ENCODE peak calls at places on chromosome 1, in five cellular contexts. S is fibroblast of lung, R is dorsolateral prefrontal cortex, X is body of pancreas, H is GM20000. D is an unnamed sample.

GRCh38 chr1:199774433-199775089 is 252.9 kb upstream of the NR5A2 start:
- DNase-seq in R (no peak), H (no peak), X (peak), S (peak), D (no peak)

GRCh38 chr1:180311011-180311730 is 81.1 kb downstream of the LHX4 start:
- DNase-seq in X (no peak), R (no peak), S (peak), H (no peak), D (no peak)

GRCh38 chr1:200153277-200154055 is 126.0 kb downstream of the NR5A2 start:
- DNase-seq in X (no peak), R (no peak), H (peak), S (no peak), D (no peak)

GRCh38 chr1:225977937-225978748 is 21.0 kb downstream of the SDE2 start:
- DNase-seq in H (peak), S (no peak), R (no peak), X (peak), D (no peak)

GRCh38 chr1:78339490-78339889 is 151.3 kb upstream of the PTGFR start:
- DNase-seq in X (no peak), R (no peak), H (no peak), S (peak), D (no peak)

GRCh38 chr1:95013948-95014574 is 58.7 kb downstream of the ALG14 start:
- DNase-seq in H (no peak), X (peak), S (no peak), R (no peak), D (no peak)

GRCh38 chr1:227886993-227887696 is 60.6 kb downstream of the WNT9A start:
- DNase-seq in S (peak), H (no peak), X (peak), R (no peak), D (peak)

GRCh38 chr1:6502000-6502891 is 10.8 kb upstream of the PLEKHG5 start:
- DNase-seq in R (no peak), H (no peak), X (peak), S (no peak), D (no peak)

GRCh38 chr1:19511117-19511516 is 25.8 kb upstream of the CAPZB start:
- DNase-seq in H (no peak), S (no peak), X (no peak), R (no peak), D (no peak)

GRCh38 chr1:53483170-53483569 is 24.0 kb downstream of the DMRTB1 start:
- DNase-seq in S (no peak), H (no peak), X (no peak), R (no peak), D (no peak)

GRCh38 chr1:15758953-15759661 is 512 bp downstream of the FBLIM1 start:
- DNase-seq in S (no peak), R (no peak), H (peak), X (no peak), D (no peak)

GRCh38 chr1:92795166-92795565 is 10.3 kb upstream of the EVI5 start:
- DNase-seq in H (no peak), S (peak), R (no peak), X (no peak), D (no peak)

GRCh38 chr1:168498159-168498609 is 45.6 kb downstream of the XCL2 start:
- DNase-seq in R (no peak), S (peak), X (peak), H (no peak), D (no peak)

GRCh38 chr1:21793104-21793503 is 10.2 kb upstream of the USP48 start:
- DNase-seq in H (no peak), R (no peak), S (no peak), X (no peak), D (no peak)

GRCh38 chr1:236149003-236149595 is 6.8 kb downstream of the GPR137B start:
- DNase-seq in S (no peak), X (no peak), H (no peak), R (no peak), D (no peak)

GRCh38 chr1:214427871-214428277 is 123.5 kb downstream of the PTPN14 start:
- DNase-seq in R (no peak), X (peak), S (peak), H (peak), D (no peak)

GRCh38 chr1:22791736-22792325 is 81.2 kb downstream of the EPHB2 start:
- DNase-seq in H (no peak), S (no peak), R (no peak), X (no peak), D (no peak)

GRCh38 chr1:22526098-22526497 is 37.2 kb upstream of the EPHA8 start:
- DNase-seq in H (no peak), X (peak), S (no peak), R (no peak), D (no peak)

GRCh38 chr1:179251675-179252074 is 22.2 kb upstream of the ABL2 start:
- DNase-seq in H (peak), X (peak), S (peak), R (no peak), D (no peak)

GRCh38 chr1:166905136-166905535 is 29.1 kb upstream of the TADA1 start:
- DNase-seq in S (peak), H (no peak), R (no peak), X (no peak), D (no peak)

GRCh38 chr1:50633465-50633864 is 210.2 kb upstream of the DMRTA2 start:
- DNase-seq in H (no peak), R (no peak), S (no peak), X (no peak), D (no peak)

GRCh38 chr1:2145946-2146835 is 48.4 kb downstream of the FAAP20 start:
- DNase-seq in R (no peak), X (no peak), S (no peak), H (no peak), D (no peak)

GRCh38 chr1:87004857-87005256 is 90.4 kb downstream of the HS2ST1 start:
- DNase-seq in H (no peak), X (no peak), R (no peak), S (no peak), D (no peak)

GRCh38 chr1:115330480-115331013 is 7.5 kb downstream of the NGF start:
- DNase-seq in R (no peak), H (no peak), S (peak), X (peak), D (no peak)
- TF ChIP-seq CTCF in R (no peak), H (no peak), S (peak), X (no peak), D (no peak)

DNA sequence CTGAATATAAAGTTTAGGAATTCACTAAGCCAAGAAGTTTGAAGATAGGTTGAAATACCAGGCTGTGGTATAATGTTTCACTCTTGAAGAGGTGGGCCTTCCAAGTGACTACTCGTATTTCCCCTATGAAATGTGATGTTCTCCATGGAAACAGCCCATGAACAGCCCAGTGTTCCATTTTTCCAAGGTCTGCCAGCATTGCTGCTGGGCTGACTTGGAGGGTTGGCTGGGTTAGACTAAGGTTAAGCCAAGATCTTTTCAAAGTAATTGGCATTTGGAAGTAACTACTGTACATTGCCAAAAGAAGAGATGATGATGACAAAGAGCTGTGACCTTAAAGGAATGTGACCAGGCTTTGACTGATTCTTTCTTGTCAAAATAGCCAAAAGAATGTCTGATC is 73.8 kb downstream of the RPE65 start:
- DNase-seq in S (peak), H (no peak), R (no peak), X (no peak), D (no peak)
- TF ChIP-seq CTCF in S (no peak), H (no peak), R (no peak), X (no peak), D (no peak)

GRCh38 chr1:222794656-222795474 is 20.0 kb upstream of the DISP1 start:
- DNase-seq in R (no peak), X (no peak), S (no peak), H (no peak), D (no peak)
- TF ChIP-seq CTCF in R (no peak), X (no peak), S (peak), H (no peak), D (peak)

GRCh38 chr1:186605762-186606350 is 74.4 kb downstream of the PTGS2 start:
- DNase-seq in X (peak), R (no peak), H (peak), S (peak), D (no peak)
- TF ChIP-seq CTCF in X (peak), R (no peak), H (peak), S (peak), D (peak)

D was measured in D721Med.